ENCODE peak calls at places on chromosome 1, in six cellular contexts. J is NCI-H1436, K is T47D, F is Calu3, I is NCI-H748 treated with DMSO at 0.1 percent for 48 hours, Q is GM04504. P is an unnamed sample.

GRCh38 chr1:175338447-175339135 is 146.0 kb upstream of the KIAA0040 start:
- DNase-seq in K (no peak), Q (no peak), J (peak; percentile 1), F (peak; percentile 66), I (peak; percentile 1), P (peak; percentile 86)

GRCh38 chr1:52141513-52142219 is at the start of gene ZFYVE9:
- DNase-seq in F (peak; percentile 90), I (peak; percentile 57), J (peak; percentile 63), K (peak; percentile 50), Q (peak; percentile 59), P (peak; percentile 86)

GRCh38 chr1:109775408-109775807 is 11.7 kb upstream of the EPS8L3 start:
- DNase-seq in J (no peak), Q (no peak), F (no peak), I (no peak), K (no peak), P (peak; percentile 34)

GRCh38 chr1:93489756-93490155 is 41.8 kb downstream of the FNBP1L start:
- DNase-seq in Q (peak; percentile 4), K (no peak), I (no peak), F (no peak), J (no peak), P (no peak)

GRCh38 chr1:18351735-18352134 is 129.0 kb upstream of the KLHDC7A start:
- DNase-seq in Q (no peak), I (no peak), K (no peak), F (no peak), J (no peak), P (no peak)

GRCh38 chr1:32724678-32725594 is 22.4 kb upstream of the SYNC start:
- DNase-seq in J (no peak), F (peak; percentile 49), Q (peak; percentile 90), K (no peak), I (no peak), P (peak; percentile 94)

GRCh38 chr1:229231754-229232119 is 39.2 kb upstream of the RAB4A start:
- DNase-seq in F (peak; percentile 28), J (no peak), I (no peak), Q (no peak), K (no peak), P (no peak)

GRCh38 chr1:205017766-205018165 is 25.2 kb upstream of the CNTN2 start:
- DNase-seq in J (no peak), Q (no peak), K (no peak), I (no peak), F (no peak), P (no peak)

GRCh38 chr1:203267347-203267846 is 37.9 kb upstream of the BTG2 start:
- DNase-seq in Q (peak; percentile 81), J (peak; percentile 95), F (peak; percentile 84), K (peak; percentile 88), I (peak; percentile 48), P (peak; percentile 94)